ENCODE peak calls at places on chromosomes 13 and 19, in seven cellular contexts. I is hepatocyte, A is A549, Y is heart right ventricle, M is thyroid gland, O is PC-9, W is PC-3. B is an unnamed sample.

GRCh38 chr13:51125495-51126226 is 14.6 kb upstream of the C13orf42 start:
- DNase-seq in I (peak), A (peak), Y (peak), M (peak), O (no peak), W (peak), B (peak)

GRCh38 chr19:55923556-55923955 is 8.6 kb downstream of the NLRP13 start:
- DNase-seq in I (no peak), A (no peak), Y (no peak), M (no peak), O (no peak), W (no peak), B (no peak)

GRCh38 chr13:75405976-75406703 is 75.8 kb downstream of the TBC1D4 start:
- DNase-seq in I (no peak), A (no peak), Y (no peak), M (no peak), O (no peak), W (no peak), B (no peak)

GRCh38 chr19:18388328-18389094 is 2.6 kb downstream of the GDF15 start:
- DNase-seq in I (peak), A (no peak), Y (peak), M (peak), O (peak), W (peak), B (peak)

GRCh38 chr13:59478908-59479307 is 684.8 kb downstream of the DIAPH3 start:
- DNase-seq in I (no peak), A (no peak), Y (no peak), M (no peak), O (no peak), W (no peak), B (no peak)

GRCh38 chr13:79481685-79482052 is 714 bp downstream of the NDFIP2 start:
- DNase-seq in I (peak), A (no peak), Y (no peak), M (peak), O (peak), W (peak), B (no peak)

GRCh38 chr19:38653028-38653571 is 5.7 kb downstream of the ACTN4 start:
- DNase-seq in I (peak), A (no peak), Y (no peak), M (no peak), O (no peak), W (no peak), B (peak)

GRCh38 chr13:77860621-77861020 is 58.0 kb downstream of the EDNRB start:
- DNase-seq in I (no peak), A (no peak), Y (no peak), M (no peak), O (no peak), W (peak), B (no peak)

DNA sequence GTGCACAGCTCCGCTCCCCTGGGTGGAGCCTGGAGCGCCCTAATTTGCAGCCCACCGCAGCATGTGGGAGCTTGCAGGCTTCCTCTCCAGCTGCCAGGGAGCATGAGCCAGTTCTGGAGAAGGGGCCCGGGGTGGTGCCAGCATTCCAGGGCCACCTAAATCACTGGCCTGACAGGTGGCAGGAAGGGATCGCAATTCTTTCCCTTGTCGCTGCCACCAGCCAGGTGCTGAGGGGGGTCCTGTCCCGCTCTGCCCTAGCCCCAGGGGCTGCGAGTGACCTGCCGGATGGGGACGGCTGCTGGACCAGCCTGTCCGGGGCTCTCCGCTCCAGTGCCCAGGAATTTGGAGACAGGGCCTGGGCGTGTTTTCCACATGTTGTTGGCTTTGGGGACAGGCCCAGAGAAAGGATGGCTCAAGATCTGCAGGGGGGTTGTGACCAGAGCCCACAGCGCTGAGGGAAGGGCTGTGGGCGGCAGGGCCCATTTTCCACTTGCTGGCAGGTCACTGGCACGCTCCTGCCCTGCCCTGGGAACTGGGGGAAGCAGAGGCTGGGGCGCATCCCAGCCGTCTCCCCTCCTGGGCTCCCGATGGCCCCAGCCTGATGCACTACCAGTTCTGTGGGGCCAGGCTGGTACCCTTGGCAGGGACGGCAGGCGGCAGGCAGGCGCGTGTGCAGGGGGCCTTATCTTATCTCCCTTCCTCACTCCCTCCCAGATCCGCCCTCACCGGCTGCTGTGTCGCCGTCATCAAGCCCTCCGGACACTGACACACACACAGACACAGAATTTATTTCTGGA is 9.5 kb downstream of the NDUFA11 start:
- DNase-seq in I (no peak), A (no peak), Y (peak), M (peak), O (no peak), W (no peak), B (peak)
- H3K27ac ChIP-seq in I (no peak), A (no peak), Y (peak), M (no peak), O (no peak), W (no peak), B (peak)

GRCh38 chr19:36051236-36051635 is 2.8 kb downstream of the THAP8 start:
- DNase-seq in I (peak), A (no peak), Y (no peak), M (no peak), O (no peak), W (no peak), B (peak)
- TF ChIP-seq CTCF in I (peak), A (peak), Y (peak), M (no peak), O (no peak), W (peak), B (no peak)

GRCh38 chr19:6276447-6276846 is 3.3 kb downstream of the MLLT1 start:
- DNase-seq in I (peak), A (no peak), Y (peak), M (peak), O (no peak), W (no peak), B (no peak)

GRCh38 chr19:6278740-6279619 is 795 bp downstream of the MLLT1 start:
- DNase-seq in I (peak), A (no peak), Y (no peak), M (no peak), O (no peak), W (no peak), B (no peak)

GRCh38 chr19:6279931-6280591 is at the start of gene MLLT1:
- DNase-seq in I (peak), A (peak), Y (peak), M (peak), O (peak), W (peak), B (peak)

GRCh38 chr19:6279620-6279930 is 200 bp downstream of the MLLT1 start:
- DNase-seq in I (no peak), A (no peak), Y (no peak), M (no peak), O (no peak), W (no peak), B (no peak)

GRCh38 chr19:6278051-6278450 is 1.7 kb downstream of the MLLT1 start:
- DNase-seq in I (no peak), A (no peak), Y (no peak), M (no peak), O (no peak), W (no peak), B (no peak)
- H3K4me3 ChIP-seq in I (no peak), A (no peak), Y (no peak), M (peak), O (no peak), W (no peak), B (no peak)

GRCh38 chr13:24271611-24272451 is 37.5 kb upstream of the C1QTNF9 start:
- DNase-seq in I (peak), A (no peak), Y (peak), M (peak), O (no peak), W (no peak), B (peak)

GRCh38 chr13:24269803-24270202 is 39.6 kb upstream of the C1QTNF9 start:
- DNase-seq in I (no peak), A (no peak), Y (no peak), M (no peak), O (no peak), W (no peak), B (peak)

GRCh38 chr13:24271231-24271610 is 38.2 kb upstream of the C1QTNF9 start:
- DNase-seq in I (no peak), A (no peak), Y (no peak), M (no peak), O (no peak), W (no peak), B (no peak)

GRCh38 chr13:24272452-24273161 is 36.8 kb upstream of the C1QTNF9 start:
- DNase-seq in I (no peak), A (no peak), Y (peak), M (peak), O (no peak), W (no peak), B (peak)

DNA sequence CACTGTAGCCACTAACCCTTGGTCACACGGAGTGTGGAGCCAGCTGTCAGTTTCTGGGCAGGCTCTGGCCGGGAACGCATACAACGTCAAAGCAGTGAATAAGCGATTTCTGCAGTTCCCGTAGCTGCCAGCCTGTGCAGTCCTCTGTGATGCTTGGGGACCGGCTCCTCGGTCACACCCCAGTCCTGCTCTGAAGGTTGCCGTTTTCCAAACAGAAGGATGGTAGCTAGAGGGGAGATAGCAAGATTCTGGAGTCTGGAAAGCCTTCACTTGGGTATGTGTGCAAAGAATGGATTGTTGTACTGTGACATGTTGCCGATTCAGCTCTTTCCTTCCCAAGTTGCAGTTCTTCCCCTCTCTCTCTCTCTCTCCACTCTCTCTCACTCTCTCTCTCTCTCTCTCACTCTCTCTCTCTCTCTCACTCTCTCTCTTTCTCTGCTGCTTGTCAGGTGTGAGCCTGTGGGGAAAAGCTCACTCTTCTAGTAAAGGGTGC is 38.7 kb upstream of the C1QTNF9 start:
- DNase-seq in I (peak), A (no peak), Y (peak), M (peak), O (no peak), W (no peak), B (peak)
- H3K27ac ChIP-seq in I (peak), A (peak), Y (peak), M (peak), O (no peak), W (no peak), B (peak)

GRCh38 chr13:113272791-113273190 is 24.2 kb upstream of the LAMP1 start:
- DNase-seq in I (no peak), A (no peak), Y (no peak), M (no peak), O (no peak), W (no peak), B (no peak)

DNA sequence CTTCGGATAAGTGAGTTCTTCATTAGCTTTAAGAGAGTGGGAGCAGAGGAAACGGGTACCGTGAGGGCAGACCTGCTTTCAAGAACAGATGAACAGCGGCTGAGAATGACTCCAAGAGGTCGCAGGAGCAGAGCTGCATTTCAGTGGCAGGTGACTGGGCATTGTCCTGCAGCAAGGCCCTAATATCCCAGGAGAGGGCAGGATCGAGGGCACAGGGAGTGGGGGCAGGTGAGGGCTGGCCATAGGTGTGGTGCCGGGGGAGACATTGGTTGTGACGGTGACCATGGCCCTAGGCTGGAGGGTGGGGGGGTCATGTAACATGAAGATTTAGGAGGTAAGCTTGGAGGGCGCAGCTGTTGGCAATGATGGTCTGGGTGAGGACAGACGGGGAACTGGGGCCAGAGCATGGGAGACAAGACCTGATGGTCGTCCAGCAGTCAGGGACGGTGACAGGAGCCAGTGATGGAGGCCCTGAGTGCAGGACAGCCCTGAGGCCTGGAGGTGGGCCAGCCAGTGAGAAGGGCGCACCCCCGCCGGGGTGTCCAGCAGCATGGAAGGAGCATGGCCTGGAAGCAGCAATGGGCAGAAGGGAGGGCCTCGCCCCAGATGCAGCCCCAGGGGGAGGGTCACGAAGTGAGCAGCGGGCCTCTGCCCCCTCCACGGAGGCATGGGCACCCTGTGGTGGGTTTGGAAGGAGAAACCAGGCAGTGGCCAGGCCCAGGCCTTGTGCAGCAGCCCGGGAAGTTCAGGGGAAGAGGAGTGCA is 29.2 kb upstream of the LAMP1 start:
- DNase-seq in I (no peak), A (no peak), Y (no peak), M (no peak), O (no peak), W (no peak), B (no peak)
- TF ChIP-seq CTCF in I (no peak), A (no peak), Y (no peak), M (no peak), O (no peak), W (no peak), B (no peak)

GRCh38 chr13:35475131-35475959 is 1.1 kb downstream of the MAB21L1 start:
- DNase-seq in I (peak), A (no peak), Y (peak), M (no peak), O (no peak), W (no peak), B (peak)

GRCh38 chr13:35479223-35479536 is 2.7 kb upstream of the MAB21L1 start:
- DNase-seq in I (no peak), A (no peak), Y (no peak), M (no peak), O (no peak), W (no peak), B (no peak)

GRCh38 chr13:35478384-35479222 is 2.1 kb upstream of the MAB21L1 start:
- DNase-seq in I (no peak), A (no peak), Y (no peak), M (no peak), O (no peak), W (no peak), B (no peak)

GRCh38 chr13:35474551-35474950 is 1.9 kb downstream of the MAB21L1 start:
- DNase-seq in I (no peak), A (no peak), Y (no peak), M (no peak), O (no peak), W (no peak), B (no peak)

DNA sequence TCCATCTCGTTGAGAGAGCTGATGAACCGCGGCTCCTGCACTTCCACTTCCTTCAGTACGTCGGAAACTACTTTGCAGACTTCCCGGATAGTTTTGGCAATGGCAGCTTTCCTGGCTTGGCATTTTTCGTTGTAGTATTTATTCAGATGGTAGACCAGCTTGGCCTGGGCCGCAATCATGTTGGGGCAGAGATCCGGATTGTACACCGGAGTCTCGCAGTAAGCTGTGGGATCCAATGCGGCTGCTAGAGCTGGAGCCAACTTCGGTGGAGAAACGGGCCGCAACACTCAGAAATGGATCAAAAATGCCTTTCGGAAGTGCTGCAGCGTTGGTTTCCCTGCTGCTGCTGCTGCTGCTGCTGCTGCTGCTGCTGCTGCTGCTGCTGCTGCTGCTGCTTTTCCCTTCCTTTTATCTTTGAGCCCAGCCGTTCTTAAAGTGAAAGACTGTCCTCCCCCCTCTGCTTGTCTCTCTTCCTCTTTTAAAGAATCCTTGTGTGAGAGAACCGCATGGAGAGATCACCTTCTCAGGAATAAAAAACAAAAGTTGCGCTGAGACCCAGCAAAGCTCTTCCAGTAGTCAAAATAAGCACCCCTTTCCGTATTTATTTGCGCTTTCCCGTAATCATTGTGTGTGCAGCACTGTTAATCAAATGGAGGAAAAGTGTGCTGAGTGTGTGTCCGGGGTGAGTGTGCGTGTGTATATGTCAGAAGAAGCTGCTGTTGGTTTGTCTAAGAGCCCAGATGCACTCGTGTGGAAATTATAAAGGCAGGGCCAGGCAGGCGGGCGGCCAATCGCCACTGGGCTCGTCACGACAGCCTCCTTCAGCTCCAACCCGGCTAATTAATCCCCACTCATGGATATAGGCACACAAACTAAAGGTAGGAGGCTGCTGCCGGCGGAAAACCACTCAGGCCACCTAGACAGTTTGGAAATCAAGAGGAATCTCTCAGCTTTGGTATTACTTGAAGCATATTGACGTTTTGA is at the start of gene MAB21L1:
- DNase-seq in I (peak), A (no peak), Y (peak), M (peak), O (no peak), W (no peak), B (no peak)
- H3K4me3 ChIP-seq in I (peak), A (no peak), Y (peak), M (peak), O (no peak), W (no peak), B (peak)

DNA sequence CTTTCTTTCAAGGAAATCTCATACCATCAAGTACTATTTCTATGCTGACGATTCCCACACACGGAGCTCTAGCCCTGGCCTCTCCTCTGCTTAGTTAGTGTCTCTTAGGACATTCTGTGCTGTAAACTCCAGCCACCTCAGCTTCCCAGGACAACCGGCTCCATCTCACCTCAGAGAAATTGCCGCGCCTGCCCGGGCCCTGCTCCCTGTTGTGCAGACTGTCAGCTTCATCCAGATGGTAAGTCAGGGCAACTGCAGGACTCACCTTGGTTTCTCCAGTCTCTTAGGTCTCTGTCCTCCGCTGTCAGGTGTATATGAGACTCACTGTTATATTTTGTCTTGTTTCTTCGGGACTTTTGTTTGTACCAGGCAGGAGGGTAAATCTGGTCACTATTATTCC is 98.7 kb downstream of the SPACA7 start:
- DNase-seq in I (no peak), A (no peak), Y (no peak), M (no peak), O (no peak), W (no peak), B (no peak)
- H3K27ac ChIP-seq in I (no peak), A (no peak), Y (no peak), M (no peak), O (no peak), W (no peak), B (no peak)